ENCODE peak calls at places on chromosomes 13 and 19, in eight cellular contexts. Y, S, R, P, U, J, G and T are unnamed samples.

GRCh38 chr13:43128504-43128929 is 105.1 kb downstream of the DNAJC15 start:
- DNase-seq in Y (no peak), S (no peak), R (peak; percentile 22), P (no peak), U (no peak), J (no peak), G (no peak), T (no peak)

GRCh38 chr19:52943884-52944643 is 18.6 kb downstream of the ZNF816 start:
- DNase-seq in Y (no peak), S (no peak), R (no peak), P (no peak), U (no peak), J (no peak), G (peak; percentile 61), T (no peak)

GRCh38 chr13:95643009-95643408 is 1.5 kb downstream of the DZIP1 start:
- DNase-seq in Y (no peak), S (no peak), R (no peak), P (no peak), U (no peak), J (no peak), G (no peak), T (no peak)

GRCh38 chr13:95641291-95641811 is 3.2 kb downstream of the DZIP1 start:
- DNase-seq in Y (peak; percentile 22), S (no peak), R (peak; percentile 27), P (peak; percentile 12), U (no peak), J (no peak), G (no peak), T (no peak)

GRCh38 chr13:111114362-111115050 is 604 bp upstream of the ARHGEF7 start:
- DNase-seq in Y (peak; percentile 39), S (no peak), R (peak; percentile 55), P (peak; percentile 10), U (no peak), J (no peak), G (peak; percentile 93), T (no peak)

GRCh38 chr19:11659612-11660011 is 62.3 kb downstream of the ZNF627 start:
- DNase-seq in Y (no peak), S (no peak), R (no peak), P (no peak), U (no peak), J (no peak), G (no peak), T (no peak)

GRCh38 chr13:110784748-110785147 is 71.2 kb downstream of the ING1 start:
- DNase-seq in Y (no peak), S (no peak), R (no peak), P (no peak), U (no peak), J (no peak), G (no peak), T (no peak)

GRCh38 chr19:2167896-2168618 is 4.3 kb downstream of the DOT1L start:
- DNase-seq in Y (peak; percentile 45), S (no peak), R (peak; percentile 59), P (peak; percentile 57), U (no peak), J (no peak), G (peak; percentile 90), T (no peak)

GRCh38 chr13:32164622-32165268 is 133.2 kb downstream of the FRY start:
- DNase-seq in Y (peak; percentile 24), S (no peak), R (no peak), P (peak; percentile 50), U (no peak), J (no peak), G (no peak), T (no peak)

GRCh38 chr19:6963259-6963852 is 57.9 kb downstream of the MBD3L2B start:
- DNase-seq in Y (no peak), S (no peak), R (no peak), P (no peak), U (no peak), J (no peak), G (no peak), T (no peak)

GRCh38 chr13:99614465-99614885 is 113.2 kb downstream of the TM9SF2 start:
- DNase-seq in Y (peak; percentile 62), S (no peak), R (no peak), P (peak; percentile 22), U (no peak), J (no peak), G (no peak), T (no peak)
- TF ChIP-seq CTCF in Y (no peak), S (no peak), R (no peak), P (no peak), U (no peak), J (no peak), G (no peak), T (peak; percentile 39)

GRCh38 chr13:27354379-27354778 is 70.0 kb upstream of the GTF3A start:
- DNase-seq in Y (no peak), S (no peak), R (no peak), P (no peak), U (peak; percentile 44), J (no peak), G (no peak), T (no peak)
- TF ChIP-seq CTCF in Y (no peak), S (no peak), R (no peak), P (no peak), U (peak; percentile 32), J (peak; percentile 5), G (no peak), T (no peak)

DNA sequence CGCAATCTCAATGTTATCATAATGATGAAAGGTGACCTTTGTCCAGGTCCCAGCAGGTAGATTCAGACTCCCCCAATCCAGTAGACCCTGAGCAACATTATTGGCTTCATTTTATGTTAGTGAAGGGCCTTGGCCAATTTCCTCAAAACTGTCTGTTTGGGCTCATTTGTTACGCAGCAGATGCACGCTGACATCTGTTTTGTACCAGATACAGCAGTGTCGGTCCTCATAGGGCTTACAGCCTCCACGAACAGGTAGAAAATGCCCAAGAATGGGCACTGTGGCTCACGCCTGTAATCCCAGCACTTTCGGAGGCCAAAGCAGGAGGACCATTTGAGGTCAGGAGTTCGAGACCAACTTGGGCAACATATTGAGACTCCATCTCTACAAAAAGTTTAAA is 13.1 kb upstream of the NMRK2 start:
- DNase-seq in Y (no peak), S (no peak), R (no peak), P (no peak), U (no peak), J (no peak), G (no peak), T (no peak)
- TF ChIP-seq CTCF in Y (no peak), S (no peak), R (no peak), P (no peak), U (no peak), J (no peak), G (no peak), T (no peak)

DNA sequence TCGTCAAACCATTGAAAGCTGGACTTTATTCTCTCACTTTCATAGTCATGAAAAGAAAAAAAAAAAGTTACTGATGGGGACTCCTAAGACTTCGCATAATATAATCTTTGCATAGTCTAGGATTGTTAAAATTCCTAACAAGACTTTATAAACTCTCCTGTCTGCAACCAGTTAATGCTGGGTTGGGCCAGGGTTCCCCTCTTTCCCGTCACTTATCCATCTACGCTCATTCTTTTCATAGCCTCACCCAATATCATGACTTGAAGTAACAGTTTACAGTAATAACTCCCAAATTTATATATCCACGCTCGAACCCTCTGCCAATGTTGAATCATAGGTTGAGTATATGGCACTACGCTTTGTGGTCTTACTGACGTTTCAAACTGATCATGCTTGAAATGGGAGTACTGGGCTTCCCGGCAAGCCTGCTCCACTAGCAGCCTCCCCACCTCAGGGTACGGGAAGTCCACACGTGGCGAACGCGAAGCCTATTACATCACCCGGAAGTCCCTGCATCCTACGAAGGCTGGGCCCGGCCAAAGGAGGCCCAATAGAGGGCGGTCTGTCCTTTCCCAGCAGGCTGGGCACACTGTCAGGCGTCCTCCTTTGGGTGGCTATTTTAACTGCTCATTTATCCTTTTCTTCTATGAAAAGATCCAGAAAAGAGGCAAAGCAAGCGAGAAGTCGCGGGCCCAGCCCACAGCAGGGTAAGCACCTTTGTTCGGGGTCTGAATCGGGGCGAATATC is 694 bp upstream of the ZNF460 start:
- DNase-seq in Y (peak; percentile 91), S (peak; percentile 90), R (peak; percentile 88), P (peak; percentile 89), U (peak; percentile 92), J (peak; percentile 91), G (peak; percentile 97), T (peak; percentile 92)
- TF ChIP-seq CTCF in Y (peak; percentile 15), S (no peak), R (peak; percentile 32), P (no peak), U (peak; percentile 43), J (peak; percentile 46), G (no peak), T (peak; percentile 44)

GRCh38 chr19:15129856-15130580 is 22.8 kb downstream of the SYDE1 start:
- DNase-seq in Y (peak; percentile 53), S (no peak), R (no peak), P (no peak), U (no peak), J (no peak), G (no peak), T (no peak)
- TF ChIP-seq CTCF in Y (no peak), S (no peak), R (no peak), P (no peak), U (no peak), J (no peak), G (no peak), T (no peak)

GRCh38 chr13:48304132-48304876 is 753 bp downstream of the RB1 start:
- DNase-seq in Y (peak; percentile 30), S (no peak), R (no peak), P (peak; percentile 58), U (peak; percentile 19), J (no peak), G (peak; percentile 87), T (peak; percentile 14)

GRCh38 chr13:48302920-48303330 is 626 bp upstream of the RB1 start:
- DNase-seq in Y (no peak), S (no peak), R (no peak), P (no peak), U (peak; percentile 5), J (no peak), G (no peak), T (peak; percentile 14)

GRCh38 chr13:48299591-48299990 is 4.0 kb upstream of the RB1 start:
- DNase-seq in Y (no peak), S (no peak), R (no peak), P (no peak), U (no peak), J (no peak), G (no peak), T (no peak)

DNA sequence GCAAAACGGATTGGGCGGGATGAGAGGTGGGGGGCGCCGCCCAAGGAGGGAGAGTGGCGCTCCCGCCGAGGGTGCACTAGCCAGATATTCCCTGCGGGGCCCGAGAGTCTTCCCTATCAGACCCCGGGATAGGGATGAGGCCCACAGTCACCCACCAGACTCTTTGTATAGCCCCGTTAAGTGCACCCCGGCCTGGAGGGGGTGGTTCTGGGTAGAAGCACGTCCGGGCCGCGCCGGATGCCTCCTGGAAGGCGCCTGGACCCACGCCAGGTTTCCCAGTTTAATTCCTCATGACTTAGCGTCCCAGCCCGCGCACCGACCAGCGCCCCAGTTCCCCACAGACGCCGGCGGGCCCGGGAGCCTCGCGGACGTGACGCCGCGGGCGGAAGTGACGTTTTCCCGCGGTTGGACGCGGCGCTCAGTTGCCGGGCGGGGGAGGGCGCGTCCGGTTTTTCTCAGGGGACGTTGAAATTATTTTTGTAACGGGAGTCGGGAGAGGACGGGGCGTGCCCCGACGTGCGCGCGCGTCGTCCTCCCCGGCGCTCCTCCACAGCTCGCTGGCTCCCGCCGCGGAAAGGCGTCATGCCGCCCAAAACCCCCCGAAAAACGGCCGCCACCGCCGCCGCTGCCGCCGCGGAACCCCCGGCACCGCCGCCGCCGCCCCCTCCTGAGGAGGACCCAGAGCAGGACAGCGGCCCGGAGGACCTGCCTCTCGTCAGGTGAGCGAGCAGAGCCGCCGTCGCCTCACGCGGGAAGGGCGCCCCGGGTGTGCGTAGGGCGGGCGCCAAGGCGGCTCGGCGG is at the start of gene RB1:
- DNase-seq in Y (peak; percentile 89), S (peak; percentile 86), R (peak; percentile 92), P (peak; percentile 93), U (peak; percentile 77), J (no peak), G (peak; percentile 98), T (peak; percentile 54)
- TF ChIP-seq CTCF in Y (peak; percentile 4), S (no peak), R (no peak), P (no peak), U (no peak), J (no peak), G (no peak), T (no peak)